ENCODE peak calls at places on chromosome 10, in ten cellular contexts. C is left ventricle myocardium superior; F is anterior cingulate cortex; K is activated CD8-positive, alpha-beta memory T cell treated with anti-CD3 and anti-CD28 coated beads for 48 hours; Y is EH; I is stimulated activated CD4-positive, alpha-beta T cell treated with anti-CD3 and anti-CD28 coated beads, Interleukin-1b, Interleukin-23, amount 100 ng/mL, for 1 hour; L is NCI-H2171 treated with DMSO at 0.1 percent for 48 hours; X is tibial nerve; Q is Daoy; B is nucleus accumbens. R is an unnamed sample.

GRCh38 chr10:12042409-12042796 is 206 bp downstream of the UPF2 start:
- DNase-seq in C (peak), F (peak), K (no peak), Y (peak), I (peak), L (no peak), X (no peak), Q (peak), B (no peak), R (peak)

GRCh38 chr10:124328514-124329220 is 90.1 kb downstream of the OAT start:
- DNase-seq in C (no peak), F (no peak), K (no peak), Y (no peak), I (no peak), L (no peak), X (no peak), Q (no peak), B (no peak), R (no peak)

GRCh38 chr10:110008518-110009339 is 945 bp downstream of the ADD3 start:
- DNase-seq in C (peak), F (no peak), K (no peak), Y (peak), I (peak), L (peak), X (peak), Q (peak), B (no peak), R (no peak)

GRCh38 chr10:75111906-75112703 is 649 bp downstream of the SAMD8 start:
- DNase-seq in C (peak), F (no peak), K (peak), Y (peak), I (no peak), L (peak), X (peak), Q (peak), B (no peak), R (peak)

GRCh38 chr10:82722273-82722672 is 847.3 kb downstream of the NRG3 start:
- DNase-seq in C (no peak), F (no peak), K (no peak), Y (no peak), I (no peak), L (no peak), X (no peak), Q (no peak), B (no peak), R (no peak)

GRCh38 chr10:93392111-93392510 is 90.0 kb downstream of the MYOF start:
- DNase-seq in C (no peak), F (no peak), K (no peak), Y (peak), I (no peak), L (no peak), X (no peak), Q (no peak), B (no peak), R (no peak)

GRCh38 chr10:124712704-124713407 is 31.3 kb downstream of the FAM53B start:
- DNase-seq in C (no peak), F (no peak), K (no peak), Y (no peak), I (no peak), L (no peak), X (no peak), Q (no peak), B (no peak), R (no peak)

GRCh38 chr10:58754419-58755180 is 241.9 kb downstream of the BICC1 start:
- DNase-seq in C (no peak), F (no peak), K (no peak), Y (peak), I (no peak), L (no peak), X (no peak), Q (no peak), B (no peak), R (no peak)

GRCh38 chr10:44925811-44926760 is 14.9 kb downstream of the TMEM72 start:
- DNase-seq in C (no peak), F (no peak), K (no peak), Y (no peak), I (no peak), L (no peak), X (no peak), Q (no peak), B (no peak), R (no peak)

GRCh38 chr10:56928717-56929116 is 567.7 kb upstream of the ZWINT start:
- DNase-seq in C (no peak), F (no peak), K (no peak), Y (no peak), I (no peak), L (no peak), X (no peak), Q (no peak), B (no peak), R (no peak)

GRCh38 chr10:4688620-4689019 is 137.4 kb upstream of the AKR1E2 start:
- DNase-seq in C (no peak), F (no peak), K (no peak), Y (no peak), I (no peak), L (no peak), X (no peak), Q (no peak), B (no peak), R (peak)

GRCh38 chr10:69088801-69089501 is 1.0 kb downstream of the SRGN start:
- DNase-seq in C (no peak), F (no peak), K (no peak), Y (peak), I (no peak), L (no peak), X (no peak), Q (no peak), B (no peak), R (peak)

GRCh38 chr10:69813632-69814031 is 11.9 kb downstream of the COL13A1 start:
- DNase-seq in C (no peak), F (no peak), K (no peak), Y (no peak), I (no peak), L (no peak), X (no peak), Q (no peak), B (no peak), R (no peak)

GRCh38 chr10:80158126-80158525 is 25.6 kb downstream of the PLAC9 start:
- DNase-seq in C (no peak), F (no peak), K (no peak), Y (no peak), I (no peak), L (no peak), X (no peak), Q (no peak), B (no peak), R (no peak)

GRCh38 chr10:103602028-103602851 is 108.7 kb downstream of the NEURL1 start:
- DNase-seq in C (no peak), F (no peak), K (no peak), Y (no peak), I (no peak), L (no peak), X (no peak), Q (no peak), B (no peak), R (no peak)

GRCh38 chr10:82668266-82668665 is 793.3 kb downstream of the NRG3 start:
- DNase-seq in C (no peak), F (no peak), K (no peak), Y (no peak), I (no peak), L (no peak), X (no peak), Q (no peak), B (no peak), R (no peak)